ENCODE peak calls at places on chromosome 10, in five cellular contexts. B is adrenal gland, X is esophagus squamous epithelium, Y is left ventricle myocardium inferior, Q is upper lobe of right lung. D is an unnamed sample.

GRCh38 chr10:124012991-124013390 is 80.4 kb downstream of the CHST15 start:
- DNase-seq in B (no peak), Q (no peak), X (no peak), Y (no peak), D (no peak)

GRCh38 chr10:97564776-97565175 is 7.8 kb upstream of the ANKRD2 start:
- DNase-seq in X (no peak), B (no peak), Y (no peak), Q (no peak), D (no peak)

GRCh38 chr10:99661370-99661749 is 2.1 kb downstream of the ENTPD7 start:
- DNase-seq in Q (no peak), Y (no peak), B (no peak), X (no peak), D (no peak)

GRCh38 chr10:88493676-88494483 is 89.2 kb downstream of the RNLS start:
- DNase-seq in B (no peak), Y (no peak), X (no peak), Q (no peak), D (no peak)

GRCh38 chr10:126240483-126240882 is 147.8 kb downstream of the ADAM12 start:
- DNase-seq in Y (no peak), Q (no peak), X (no peak), B (no peak), D (no peak)

GRCh38 chr10:23418051-23418681 is 20.7 kb upstream of the OTUD1 start:
- DNase-seq in Q (no peak), Y (no peak), X (no peak), B (no peak), D (no peak)

GRCh38 chr10:62996925-62997324 is 136.2 kb upstream of the NRBF2 start:
- DNase-seq in B (no peak), X (no peak), Q (no peak), Y (peak; percentile 15), D (no peak)

GRCh38 chr10:89213191-89213808 is 6.2 kb upstream of the CH25H start:
- DNase-seq in Q (no peak), X (no peak), Y (no peak), B (no peak), D (no peak)

GRCh38 chr10:6987536-6987945 is 407.5 kb upstream of the PRKCQ start:
- DNase-seq in B (no peak), Y (no peak), X (no peak), Q (no peak), D (no peak)

GRCh38 chr10:30786131-30786530 is 156.6 kb upstream of the LYZL2 start:
- DNase-seq in X (no peak), Q (no peak), B (no peak), Y (no peak), D (no peak)

GRCh38 chr10:29667191-29667590 is 32.4 kb upstream of the SVIL start:
- DNase-seq in Q (no peak), B (no peak), Y (no peak), X (no peak), D (no peak)

GRCh38 chr10:55058800-55059199 is 257.8 kb upstream of the PCDH15 start:
- DNase-seq in Y (no peak), B (no peak), X (no peak), Q (no peak), D (no peak)

GRCh38 chr10:31299119-31299518 is 19.9 kb upstream of the ZEB1 start:
- DNase-seq in X (no peak), Q (no peak), Y (no peak), B (no peak), D (no peak)

GRCh38 chr10:104120903-104121484 is 977 bp upstream of the SFR1 start:
- DNase-seq in B (peak; percentile 95), Y (peak; percentile 89), X (peak; percentile 50), Q (peak; percentile 94), D (peak; percentile 76)

GRCh38 chr10:23067939-23068775 is 27.2 kb upstream of the MSRB2 start:
- DNase-seq in B (peak; percentile 88), Q (peak; percentile 84), Y (peak; percentile 80), X (no peak), D (no peak)

GRCh38 chr10:71217266-71218045 is 5.1 kb downstream of the UNC5B start:
- DNase-seq in X (no peak), Y (no peak), B (peak; percentile 56), Q (peak; percentile 69), D (no peak)

GRCh38 chr10:109698121-109698520 is 225.2 kb downstream of the XPNPEP1 start:
- DNase-seq in B (no peak), Q (no peak), X (no peak), Y (no peak), D (no peak)

GRCh38 chr10:132926070-132926469 is 16.3 kb downstream of the CFAP46 start:
- DNase-seq in Q (peak; percentile 53), X (no peak), B (no peak), Y (no peak), D (no peak)

GRCh38 chr10:75019360-75019759 is 92.1 kb upstream of the SAMD8 start:
- DNase-seq in B (no peak), Y (no peak), X (no peak), Q (no peak), D (no peak)

GRCh38 chr10:613217-613616 is 76.3 kb downstream of the DIP2C start:
- DNase-seq in Y (peak; percentile 47), Q (peak; percentile 72), B (no peak), X (no peak), D (no peak)

GRCh38 chr10:63003816-63004453 is 129.2 kb upstream of the NRBF2 start:
- DNase-seq in Y (no peak), X (no peak), B (no peak), Q (no peak), D (no peak)

GRCh38 chr10:23081156-23081833 is 14.1 kb upstream of the MSRB2 start:
- DNase-seq in B (no peak), Q (no peak), Y (no peak), X (no peak), D (no peak)

GRCh38 chr10:132987671-132988571 is 45.6 kb upstream of the CFAP46 start:
- DNase-seq in X (no peak), Y (no peak), B (no peak), Q (peak; percentile 43), D (no peak)

GRCh38 chr10:22774102-22774501 is 59.7 kb upstream of the PIP4K2A start:
- DNase-seq in Q (no peak), Y (no peak), X (no peak), B (no peak), D (no peak)

GRCh38 chr10:84188815-84189214 is 5.5 kb upstream of the CDHR1 start:
- DNase-seq in X (no peak), Y (no peak), B (no peak), Q (peak; percentile 41), D (no peak)

GRCh38 chr10:113337142-113337541 is 215.7 kb upstream of the HABP2 start:
- DNase-seq in X (no peak), B (no peak), Y (no peak), Q (no peak), D (no peak)

GRCh38 chr10:33376976-33377657 is 42.6 kb upstream of the NRP1 start:
- DNase-seq in Y (no peak), Q (no peak), B (no peak), X (no peak), D (no peak)

DNA sequence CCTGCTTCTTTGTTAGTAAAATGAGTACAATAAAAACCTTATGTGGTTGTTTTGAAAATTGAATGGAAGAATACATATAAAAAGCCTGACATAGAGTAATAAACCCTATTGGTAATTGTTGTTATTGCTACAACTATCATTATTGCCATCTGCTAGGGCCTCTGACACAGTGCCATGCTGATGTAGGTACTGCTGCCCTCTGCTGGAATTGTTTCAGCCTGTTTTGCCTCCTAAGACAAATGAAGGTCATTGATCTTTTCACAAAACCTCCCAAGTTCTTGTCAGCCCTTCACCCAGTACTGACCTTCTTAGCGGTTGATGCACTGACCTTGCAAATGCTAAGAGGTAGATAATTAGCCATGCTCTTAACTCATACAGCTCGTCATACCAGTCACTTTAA is 975.3 kb downstream of the SORCS1 start:
- DNase-seq in B (peak; percentile 54), X (no peak), Y (no peak), Q (no peak), D (no peak)
- TF ChIP-seq CTCF in B (no peak), X (no peak), Y (peak; percentile 51), Q (peak; percentile 36), D (peak; percentile 74)

GRCh38 chr10:79127151-79127961 is 58.6 kb downstream of the ZMIZ1 start:
- DNase-seq in X (no peak), Y (peak; percentile 76), B (peak; percentile 94), Q (peak; percentile 96), D (no peak)
- TF ChIP-seq CTCF in X (no peak), Y (no peak), B (peak; percentile 10), Q (no peak), D (no peak)

GRCh38 chr10:35594115-35594849 is 10.9 kb upstream of the GJD4 start:
- DNase-seq in B (no peak), X (no peak), Y (no peak), Q (no peak), D (no peak)

GRCh38 chr10:35595106-35595505 is 10.0 kb upstream of the GJD4 start:
- DNase-seq in Q (no peak), B (no peak), Y (no peak), X (no peak), D (no peak)

GRCh38 chr10:35598379-35598778 is 6.8 kb upstream of the GJD4 start:
- DNase-seq in Q (no peak), Y (no peak), X (no peak), B (no peak), D (no peak)

GRCh38 chr10:35605191-35605590 is at the start of gene GJD4:
- DNase-seq in X (no peak), Q (no peak), Y (no peak), B (no peak), D (no peak)

DNA sequence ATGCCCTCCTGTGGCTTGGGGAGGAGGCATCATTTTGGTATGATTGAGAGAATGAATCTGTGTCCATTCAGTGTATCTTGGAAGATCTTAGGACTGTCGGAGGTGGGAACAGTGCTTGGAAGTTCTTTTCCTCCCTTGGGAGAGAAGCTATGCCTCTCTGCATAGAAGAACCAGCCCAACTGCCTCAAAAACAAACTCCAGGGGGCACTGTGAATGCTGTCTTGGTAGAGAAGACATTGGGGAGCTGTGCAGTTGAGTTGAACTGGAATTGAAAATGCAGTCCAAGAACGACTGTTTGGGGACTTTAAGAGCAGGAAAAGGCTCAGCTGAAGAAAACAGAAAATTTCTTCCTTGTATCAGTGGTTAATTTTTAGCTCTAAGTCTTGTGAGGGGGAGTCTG is 4.9 kb upstream of the GJD4 start:
- DNase-seq in X (no peak), Q (no peak), Y (no peak), B (no peak), D (no peak)
- TF ChIP-seq CTCF in X (no peak), Q (no peak), Y (no peak), B (no peak), D (no peak)

GRCh38 chr10:121928528-121928884 is 675 bp upstream of the ATE1 start:
- DNase-seq in X (no peak), Q (no peak), Y (peak; percentile 25), B (peak; percentile 65), D (no peak)

GRCh38 chr10:121926669-121927360 is 1.0 kb downstream of the ATE1 start:
- DNase-seq in B (no peak), Q (no peak), Y (no peak), X (no peak), D (no peak)

GRCh38 chr10:121926157-121926556 is 1.7 kb downstream of the ATE1 start:
- DNase-seq in Y (no peak), B (no peak), Q (no peak), X (no peak), D (no peak)

GRCh38 chr10:121927841-121928527 is at the start of gene ATE1:
- DNase-seq in B (peak; percentile 94), X (peak; percentile 34), Y (peak; percentile 92), Q (peak; percentile 95), D (peak; percentile 93)

GRCh38 chr10:121927361-121927840 is 430 bp downstream of the ATE1 start:
- DNase-seq in B (peak; percentile 77), Y (peak; percentile 60), Q (peak; percentile 78), X (no peak), D (peak; percentile 72)
- TF ChIP-seq CTCF in B (no peak), Y (no peak), Q (no peak), X (no peak), D (no peak)